ENCODE peak calls at places on chromosomes 1 and 21, in ten cellular contexts. U is IMR-90, Z is H54, T is upper lobe of left lung, F is stomach, Y is GM12891, Q is uterus, W is spleen, R is A549, L is ovary. E is an unnamed sample.

GRCh38 chr1:208497866-208498541 is 253.8 kb upstream of the PLXNA2 start:
- DNase-seq in W (no peak), F (no peak), R (no peak), Z (no peak), Q (no peak), Y (no peak), L (no peak), T (no peak), U (no peak), E (no peak)

GRCh38 chr21:26833011-26833410 is 12.2 kb downstream of the ADAMTS1 start:
- DNase-seq in R (no peak), T (no peak), U (no peak), Y (no peak), Z (no peak), W (no peak), L (no peak), Q (no peak), F (no peak), E (no peak)

GRCh38 chr1:151340870-151341754 is 5.9 kb downstream of the RFX5 start:
- DNase-seq in R (peak; percentile 60), T (peak; percentile 42), F (no peak), W (no peak), Z (peak; percentile 67), Y (peak; percentile 38), Q (peak; percentile 32), U (peak; percentile 86), L (peak; percentile 61), E (peak; percentile 82)

GRCh38 chr1:248926401-248927182 is 20.6 kb downstream of the PGBD2 start:
- DNase-seq in W (no peak), F (no peak), U (peak; percentile 73), T (no peak), R (no peak), Y (no peak), L (no peak), Z (no peak), Q (no peak), E (peak; percentile 27)

GRCh38 chr1:207006914-207007313 is 25.6 kb downstream of the C1orf116 start:
- DNase-seq in F (no peak), Z (no peak), Q (no peak), Y (no peak), W (no peak), U (no peak), R (no peak), L (no peak), T (no peak), E (peak; percentile 14)

GRCh38 chr1:151819951-151820623 is 11.5 kb downstream of the RORC start:
- DNase-seq in Q (no peak), F (peak; percentile 40), T (peak; percentile 57), Z (peak; percentile 85), U (no peak), L (no peak), Y (no peak), W (no peak), R (no peak), E (no peak)

GRCh38 chr1:224488806-224489584 is 54.4 kb upstream of the WDR26 start:
- DNase-seq in Y (no peak), T (no peak), F (no peak), W (no peak), U (peak; percentile 71), L (no peak), Z (no peak), R (no peak), Q (no peak), E (no peak)

GRCh38 chr1:208013210-208013609 is 102.3 kb upstream of the CD34 start:
- DNase-seq in R (no peak), Y (no peak), F (no peak), Q (no peak), U (no peak), W (no peak), Z (no peak), T (no peak), L (no peak), E (no peak)

DNA sequence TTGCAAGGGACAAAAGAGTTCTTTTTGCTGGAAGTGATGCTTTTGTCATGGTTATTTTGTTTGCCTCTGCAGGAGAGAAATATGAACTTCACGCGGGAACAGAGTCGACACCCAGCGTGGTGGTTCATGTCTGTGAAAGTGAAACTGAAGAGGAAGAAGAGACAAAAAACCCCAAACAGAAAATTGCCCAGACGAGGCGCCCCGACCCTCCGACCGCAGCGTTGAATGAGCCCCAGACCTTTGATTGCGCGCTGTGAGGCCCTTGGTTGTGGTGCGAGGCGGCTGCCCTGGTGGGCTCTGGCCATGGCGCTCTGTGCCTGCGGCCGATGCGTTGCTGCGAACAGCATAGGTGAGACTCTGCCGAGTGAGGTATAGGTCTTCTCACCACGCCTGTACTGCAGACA is 20.9 kb upstream of the NCMAP start:
- DNase-seq in R (no peak), Z (no peak), W (peak; percentile 85), U (no peak), F (peak; percentile 31), L (no peak), Q (no peak), Y (no peak), T (peak; percentile 23), E (no peak)
- TF ChIP-seq POLR2A in R (no peak), Z (no peak), W (no peak), U (no peak), F (no peak), L (no peak), Q (no peak), Y (no peak), T (no peak), E (no peak)

DNA sequence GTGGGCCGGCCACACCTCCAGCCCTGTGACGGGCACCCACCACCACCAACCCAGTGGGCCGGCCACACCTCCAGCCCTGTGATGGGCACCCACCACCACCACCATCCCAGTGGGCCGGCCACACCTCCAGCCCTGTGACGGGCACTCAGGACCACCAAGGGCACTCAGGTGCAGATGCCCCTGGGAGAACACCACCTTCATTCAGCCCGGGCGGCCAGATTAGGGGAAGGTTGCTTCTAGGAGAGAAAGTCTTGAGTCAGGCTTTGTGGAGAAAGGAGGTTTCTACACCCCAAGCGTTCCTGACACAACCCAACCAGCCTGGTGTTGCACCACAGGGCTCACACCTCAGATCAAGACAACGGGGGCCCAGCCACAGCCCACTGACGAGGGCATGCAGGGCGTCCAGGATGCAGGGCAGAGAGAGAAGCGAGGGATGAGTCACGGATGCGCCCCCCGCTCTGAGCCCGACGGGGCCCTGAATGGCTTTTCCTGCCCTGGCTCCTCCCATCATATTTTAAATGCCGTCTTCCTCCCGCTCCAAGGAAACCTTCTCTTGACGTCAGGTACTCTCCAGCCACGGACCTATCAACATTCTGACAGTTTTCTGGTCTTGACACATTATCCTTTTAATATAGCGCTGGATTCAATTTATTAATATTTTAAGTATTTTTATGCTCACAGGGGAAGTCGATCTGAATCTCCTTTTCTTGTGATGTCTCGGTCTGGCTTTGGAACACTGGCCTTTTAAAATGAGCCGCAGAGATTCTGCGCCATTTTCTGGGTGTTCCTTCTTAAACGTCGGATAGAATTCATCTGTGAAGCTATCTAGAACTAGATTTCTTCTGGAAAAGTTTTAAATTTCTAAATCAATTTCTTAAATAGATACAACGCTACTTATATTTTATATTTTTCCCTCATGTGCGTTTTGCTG is 631 bp upstream of the SPATC1L start:
- DNase-seq in T (peak; percentile 87), Q (peak; percentile 80), L (peak; percentile 81), R (no peak), U (peak; percentile 75), Y (no peak), F (peak; percentile 71), W (peak; percentile 94), Z (peak; percentile 63), E (peak; percentile 53)
- TF ChIP-seq POLR2A in T (peak; percentile 44), Q (no peak), L (no peak), R (no peak), U (no peak), Y (no peak), F (no peak), W (no peak), Z (peak; percentile 59), E (no peak)

DNA sequence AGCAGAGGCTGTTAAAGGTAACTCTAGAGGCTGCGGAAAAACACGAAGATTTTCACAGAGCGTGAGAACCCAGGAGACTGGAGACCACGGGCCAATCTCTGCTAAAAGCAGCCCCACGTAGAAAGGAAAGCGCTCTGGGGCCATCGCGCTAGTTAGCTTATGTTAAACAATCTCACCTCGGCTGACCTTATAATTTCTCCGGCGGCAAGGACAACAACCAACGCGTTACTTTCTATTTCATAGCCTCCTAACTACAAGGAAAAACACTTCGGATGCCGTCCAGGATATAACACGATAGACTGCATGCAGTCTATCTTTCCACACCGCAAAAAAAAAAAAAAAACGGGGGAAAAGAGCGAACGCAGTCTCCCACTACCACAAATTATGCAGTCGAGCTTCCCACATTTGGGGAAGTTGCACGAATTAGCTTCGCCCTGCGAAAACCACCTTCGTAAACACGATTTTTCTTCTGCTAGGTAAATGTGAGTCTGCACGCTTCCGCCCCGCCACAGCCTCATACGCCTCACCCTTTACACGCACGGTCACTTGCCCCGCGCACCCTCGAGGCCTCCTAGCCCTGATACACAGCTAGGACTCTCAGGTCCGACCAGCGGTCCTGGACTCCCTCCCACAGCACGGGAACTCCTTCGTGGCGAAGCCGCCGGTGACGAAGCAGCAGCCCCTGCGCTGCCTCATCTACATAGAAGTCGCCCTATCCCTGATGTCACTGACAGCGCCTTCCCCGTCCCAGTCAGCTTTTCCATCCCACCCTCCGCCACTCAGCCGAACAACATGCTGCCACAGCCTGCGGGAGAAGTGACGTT is 87.8 kb downstream of the PRKAB2 start:
- DNase-seq in Z (peak; percentile 81), W (peak; percentile 84), F (peak; percentile 63), Q (peak; percentile 40), R (peak; percentile 75), U (peak; percentile 85), L (peak; percentile 46), Y (no peak), T (peak; percentile 66), E (peak; percentile 87)
- TF ChIP-seq POLR2A in Z (peak; percentile 97), W (no peak), F (no peak), Q (no peak), R (peak; percentile 98), U (peak; percentile 99), L (no peak), Y (peak; percentile 100), T (no peak), E (peak; percentile 100)

GRCh38 chr1:3836421-3836820 is 20.6 kb downstream of the CEP104 start:
- DNase-seq in U (no peak), W (no peak), L (no peak), T (no peak), Q (no peak), Z (no peak), Y (no peak), R (no peak), F (no peak), E (no peak)

GRCh38 chr1:3834701-3835100 is 22.3 kb downstream of the CEP104 start:
- DNase-seq in L (no peak), Y (no peak), T (no peak), Z (no peak), Q (no peak), F (no peak), W (no peak), R (no peak), U (no peak), E (no peak)

GRCh38 chr1:3837200-3837599 is 19.8 kb downstream of the CEP104 start:
- DNase-seq in T (no peak), R (no peak), Y (no peak), L (no peak), U (no peak), Z (no peak), Q (no peak), F (no peak), W (no peak), E (no peak)

GRCh38 chr1:3827813-3828307 is 29.2 kb downstream of the CEP104 start:
- DNase-seq in Y (no peak), W (no peak), F (no peak), T (no peak), Q (no peak), L (no peak), Z (no peak), R (no peak), U (peak; percentile 42), E (no peak)

DNA sequence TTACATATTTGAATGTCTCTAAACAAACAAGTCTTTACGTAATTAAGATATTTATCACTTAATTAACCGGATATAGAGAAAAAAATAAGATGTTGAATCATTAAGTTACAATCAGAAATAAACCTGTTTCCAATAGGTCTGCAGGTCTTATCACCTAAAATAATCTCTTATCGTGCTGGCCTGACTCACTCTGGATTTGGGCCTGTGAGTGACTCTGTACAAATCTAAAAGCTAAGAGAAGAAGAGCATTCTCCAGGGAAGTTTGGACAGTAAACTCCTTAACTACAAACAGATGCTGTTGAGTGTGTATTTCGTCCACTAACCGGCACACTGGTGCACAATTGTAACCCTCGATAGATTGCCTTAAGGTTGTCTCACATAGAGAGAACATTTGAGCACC is 25.3 kb downstream of the CEP104 start:
- DNase-seq in F (no peak), Y (no peak), W (no peak), R (no peak), Z (no peak), T (no peak), U (no peak), L (no peak), Q (no peak), E (no peak)
- TF ChIP-seq POLR2A in F (no peak), Y (no peak), W (no peak), R (no peak), Z (no peak), T (no peak), U (no peak), L (no peak), Q (no peak), E (no peak)